ENCODE peak calls at places on chromosomes 1 and 21, in four cellular contexts. E is endothelial cell, N is Right ventricle myocardium superior, S is posterior vena cava. M is an unnamed sample.

GRCh38 chr1:209723761-209724693 is 19.4 kb downstream of the HSD11B1 start:
- DNase-seq in E (no peak), N (no peak), S (no peak), M (no peak)

GRCh38 chr21:14325575-14325974 is 57.4 kb downstream of the HSPA13 start:
- DNase-seq in E (no peak), N (no peak), S (no peak), M (no peak)

GRCh38 chr1:24890861-24891260 is 39.2 kb downstream of the RUNX3 start:
- DNase-seq in E (no peak), N (no peak), S (peak; percentile 49), M (no peak)

GRCh38 chr1:84581648-84582047 is 7.4 kb upstream of the CTBS start:
- DNase-seq in E (no peak), N (no peak), S (no peak), M (no peak)

GRCh38 chr1:58732087-58732486 is 32.2 kb upstream of the MYSM1 start:
- DNase-seq in E (no peak), N (no peak), S (no peak), M (no peak)

GRCh38 chr1:109827466-109827865 is 63.7 kb upstream of the EPS8L3 start:
- DNase-seq in E (no peak), N (no peak), S (no peak), M (no peak)

GRCh38 chr21:45438391-45439145 is 33.6 kb downstream of the COL18A1 start:
- DNase-seq in E (no peak), N (peak; percentile 47), S (peak; percentile 77), M (no peak)

GRCh38 chr1:205346956-205347574 is 9.7 kb downstream of the KLHDC8A start:
- DNase-seq in E (no peak), N (no peak), S (no peak), M (no peak)

GRCh38 chr1:239563680-239564079 is 177.3 kb downstream of the CHRM3 start:
- DNase-seq in E (no peak), N (no peak), S (no peak), M (no peak)

GRCh38 chr1:248807067-248807737 is 18.5 kb downstream of the SH3BP5L start:
- DNase-seq in E (peak; percentile 36), N (peak; percentile 71), S (no peak), M (no peak)

GRCh38 chr1:59333626-59334277 is 36.9 kb downstream of the FGGY start:
- DNase-seq in E (no peak), N (no peak), S (no peak), M (no peak)

GRCh38 chr21:45379171-45379900 is 25.6 kb upstream of the COL18A1 start:
- DNase-seq in E (no peak), N (peak; percentile 20), S (peak; percentile 62), M (no peak)

GRCh38 chr1:224635356-224635755 is 19.2 kb downstream of the CNIH3 start:
- DNase-seq in E (no peak), N (no peak), S (no peak), M (no peak)

GRCh38 chr1:29453502-29454240 is 217.3 kb downstream of the PTPRU start:
- DNase-seq in E (peak; percentile 22), N (no peak), S (no peak), M (no peak)

GRCh38 chr1:5758000-5758858 is 234.0 kb downstream of the NPHP4 start:
- DNase-seq in E (no peak), N (peak; percentile 28), S (peak; percentile 76), M (no peak)

GRCh38 chr1:156922986-156923564 is 2.6 kb downstream of the LRRC71 start:
- DNase-seq in E (no peak), N (peak; percentile 17), S (no peak), M (no peak)

GRCh38 chr1:29317063-29317915 is 81.0 kb downstream of the PTPRU start:
- DNase-seq in E (no peak), N (no peak), S (no peak), M (no peak)

GRCh38 chr21:17925900-17926299 is 106.7 kb upstream of the C21orf91 start:
- DNase-seq in E (peak; percentile 19), N (no peak), S (no peak), M (no peak)

GRCh38 chr1:202586018-202586821 is 124.0 kb downstream of the SYT2 start:
- DNase-seq in E (no peak), N (peak; percentile 58), S (no peak), M (no peak)

GRCh38 chr1:232376632-232377493 is 253.1 kb downstream of the SIPA1L2 start:
- DNase-seq in E (no peak), N (peak; percentile 49), S (no peak), M (no peak)

GRCh38 chr1:203644191-203644590 is 17.6 kb downstream of the ATP2B4 start:
- DNase-seq in E (no peak), N (no peak), S (no peak), M (no peak)

GRCh38 chr21:46500224-46500861 is 41.7 kb downstream of the DIP2A start:
- DNase-seq in E (no peak), N (no peak), S (no peak), M (no peak)

M was measured in cerebellar nuclear complex.